ENCODE peak calls at places on chromosome 4, in four cellular contexts. D is activated naive CD4-positive, alpha-beta T cell; Q is substantia nigra; U is GM12892. S is an unnamed sample.

GRCh38 chr4:41189669-41190068 is 24.7 kb downstream of the APBB2 start:
- DNase-seq in D (no peak), Q (no peak), U (no peak), S (no peak)

GRCh38 chr4:129804458-129804981 is 708.6 kb downstream of the C4orf33 start:
- DNase-seq in D (no peak), Q (no peak), U (no peak), S (no peak)

GRCh38 chr4:2085496-2085901 is 26.4 kb downstream of the NAT8L start:
- DNase-seq in D (no peak), Q (no peak), U (no peak), S (no peak)

GRCh38 chr4:76485450-76485849 is 50.4 kb downstream of the SHROOM3 start:
- DNase-seq in D (no peak), Q (no peak), U (no peak), S (no peak)

GRCh38 chr4:80017125-80017854 is 55.7 kb downstream of the ANTXR2 start:
- DNase-seq in D (no peak), Q (no peak), U (no peak), S (no peak)

GRCh38 chr4:111330786-111331185 is 707.9 kb upstream of the PITX2 start:
- DNase-seq in D (no peak), Q (no peak), U (no peak), S (no peak)

GRCh38 chr4:139815646-139816601 is 150.3 kb downstream of the MGST2 start:
- DNase-seq in D (no peak), Q (no peak), U (no peak), S (no peak)

GRCh38 chr4:151629097-151629783 is 131.6 kb downstream of the GATB start:
- DNase-seq in D (no peak), Q (no peak), U (no peak), S (no peak)

GRCh38 chr4:24858550-24858949 is 54.3 kb downstream of the CCDC149 start:
- DNase-seq in D (no peak), Q (no peak), U (no peak), S (no peak)

GRCh38 chr4:73701116-73701515 is 39.3 kb upstream of the CXCL8 start:
- DNase-seq in D (no peak), Q (no peak), U (no peak), S (no peak)

GRCh38 chr4:97987019-97987648 is 156.1 kb downstream of the STPG2 start:
- DNase-seq in D (no peak), Q (no peak), U (no peak), S (no peak)

GRCh38 chr4:16667464-16667863 is 231.0 kb downstream of the LDB2 start:
- DNase-seq in D (no peak), Q (no peak), U (no peak), S (no peak)

GRCh38 chr4:15420642-15421041 is 7.2 kb upstream of the C1QTNF7 start:
- DNase-seq in D (no peak), Q (no peak), U (no peak), S (no peak)

GRCh38 chr4:153119626-153120025 is 84.6 kb upstream of the TRIM2 start:
- DNase-seq in D (no peak), Q (no peak), U (no peak), S (no peak)

GRCh38 chr4:24559889-24560288 is 24.5 kb downstream of the DHX15 start:
- DNase-seq in D (no peak), Q (no peak), U (no peak), S (no peak)

GRCh38 chr4:67575889-67576329 is 17.4 kb downstream of the STAP1 start:
- DNase-seq in D (no peak), Q (no peak), U (no peak), S (no peak)

GRCh38 chr4:107838763-107839162 is 14.0 kb downstream of the SGMS2 start:
- DNase-seq in D (no peak), Q (no peak), U (no peak), S (no peak)

GRCh38 chr4:149638073-149638472 is 177.6 kb downstream of the IQCM start:
- DNase-seq in D (no peak), Q (no peak), U (no peak), S (no peak)

GRCh38 chr4:144547678-144548298 is 98.2 kb upstream of the HHIP start:
- DNase-seq in D (no peak), Q (no peak), U (peak), S (peak)

GRCh38 chr4:154807042-154807630 is 26.1 kb downstream of the RBM46 start:
- DNase-seq in D (no peak), Q (no peak), U (no peak), S (no peak)